ENCODE peak calls at places on chromosomes 5 and 9, in ten cellular contexts. W is mucosa of descending colon; H is K562; Y is HCT116; F is OCI-LY7; L is A549; E is cardiac muscle cell; Z is PC-3; G is astrocyte; K is CD8-positive, alpha-beta memory T cell. J is an unnamed sample.

GRCh38 chr5:74851684-74852353 is 14.4 kb downstream of the FAM169A start:
- DNase-seq in W (no peak), E (no peak), G (peak; percentile 63), H (no peak), Z (peak; percentile 26), K (no peak), Y (no peak), L (peak; percentile 16), F (no peak), J (no peak)

GRCh38 chr9:27564685-27565084 is 8.6 kb downstream of the C9orf72 start:
- DNase-seq in L (no peak), Z (no peak), E (no peak), K (no peak), W (no peak), Y (no peak), F (no peak), G (no peak), H (no peak), J (no peak)

GRCh38 chr5:78320461-78320860 is 26.0 kb upstream of the AP3B1 start:
- DNase-seq in L (peak; percentile 33), K (no peak), G (peak; percentile 22), F (peak; percentile 32), Z (peak; percentile 42), W (no peak), E (peak; percentile 29), Y (peak; percentile 19), H (no peak), J (peak; percentile 85)

GRCh38 chr5:39025456-39025855 is 48.7 kb downstream of the RICTOR start:
- DNase-seq in G (no peak), F (peak; percentile 10), Z (no peak), L (no peak), Y (no peak), H (no peak), K (no peak), W (no peak), E (no peak), J (no peak)

GRCh38 chr5:99317136-99317535 is 388.3 kb upstream of the CHD1 start:
- DNase-seq in G (no peak), L (no peak), H (no peak), E (no peak), Z (peak; percentile 30), Y (no peak), K (no peak), W (no peak), F (no peak), J (peak; percentile 6)

GRCh38 chr5:76542887-76543690 is 80.1 kb downstream of the F2RL2 start:
- DNase-seq in H (no peak), K (peak; percentile 82), L (no peak), Z (no peak), W (no peak), G (no peak), E (no peak), F (no peak), Y (no peak), J (no peak)

GRCh38 chr9:6592791-6593190 is 52.7 kb downstream of the GLDC start:
- DNase-seq in K (no peak), G (no peak), Y (no peak), W (no peak), E (no peak), Z (no peak), L (no peak), H (no peak), F (no peak), J (no peak)

GRCh38 chr5:61047346-61047745 is 102.3 kb downstream of the NDUFAF2 start:
- DNase-seq in F (no peak), H (no peak), G (no peak), Y (no peak), E (no peak), L (no peak), K (no peak), W (no peak), Z (no peak), J (no peak)

GRCh38 chr9:20319641-20320337 is 302.5 kb downstream of the MLLT3 start:
- DNase-seq in H (no peak), Z (peak; percentile 19), G (peak; percentile 94), Y (peak; percentile 8), L (peak; percentile 31), W (no peak), F (no peak), E (peak; percentile 72), K (no peak), J (peak; percentile 100)

GRCh38 chr9:21796768-21797167 is 5.7 kb upstream of the MTAP start:
- DNase-seq in L (peak; percentile 68), G (peak; percentile 65), H (no peak), W (no peak), Y (no peak), E (no peak), K (no peak), F (no peak), Z (peak; percentile 76), J (no peak)

GRCh38 chr5:168372351-168372946 is 81.0 kb downstream of the WWC1 start:
- DNase-seq in L (no peak), Z (no peak), K (no peak), Y (no peak), H (no peak), E (no peak), F (peak; percentile 3), W (no peak), G (no peak), J (no peak)

GRCh38 chr5:66881475-66882161 is 285.4 kb downstream of the MAST4 start:
- DNase-seq in H (no peak), G (peak; percentile 17), L (peak; percentile 81), Y (no peak), Z (peak; percentile 66), W (no peak), E (no peak), F (no peak), K (no peak), J (no peak)

GRCh38 chr9:36772449-36773370 is 200.0 kb downstream of the MELK start:
- DNase-seq in W (no peak), G (peak; percentile 14), L (no peak), Y (no peak), E (peak; percentile 60), F (no peak), Z (peak; percentile 29), K (no peak), H (no peak), J (peak; percentile 16)

GRCh38 chr5:139668924-139669680 is 21.0 kb downstream of the CXXC5 start:
- DNase-seq in Z (no peak), F (peak; percentile 49), E (no peak), K (no peak), L (no peak), W (peak; percentile 51), H (no peak), G (no peak), Y (no peak), J (no peak)
- H3K4me3 ChIP-seq in Z (peak overlapping the region; percentile 63), F (peak overlapping the region; percentile 74), E (no peak overlapping the region), K (peak overlapping the region; percentile 66), L (no peak overlapping the region), W (no peak overlapping the region), H (peak overlapping the region; percentile 39), G (peak overlapping the region; percentile 45), Y (peak overlapping the region; percentile 29), J (no peak overlapping the region)

DNA sequence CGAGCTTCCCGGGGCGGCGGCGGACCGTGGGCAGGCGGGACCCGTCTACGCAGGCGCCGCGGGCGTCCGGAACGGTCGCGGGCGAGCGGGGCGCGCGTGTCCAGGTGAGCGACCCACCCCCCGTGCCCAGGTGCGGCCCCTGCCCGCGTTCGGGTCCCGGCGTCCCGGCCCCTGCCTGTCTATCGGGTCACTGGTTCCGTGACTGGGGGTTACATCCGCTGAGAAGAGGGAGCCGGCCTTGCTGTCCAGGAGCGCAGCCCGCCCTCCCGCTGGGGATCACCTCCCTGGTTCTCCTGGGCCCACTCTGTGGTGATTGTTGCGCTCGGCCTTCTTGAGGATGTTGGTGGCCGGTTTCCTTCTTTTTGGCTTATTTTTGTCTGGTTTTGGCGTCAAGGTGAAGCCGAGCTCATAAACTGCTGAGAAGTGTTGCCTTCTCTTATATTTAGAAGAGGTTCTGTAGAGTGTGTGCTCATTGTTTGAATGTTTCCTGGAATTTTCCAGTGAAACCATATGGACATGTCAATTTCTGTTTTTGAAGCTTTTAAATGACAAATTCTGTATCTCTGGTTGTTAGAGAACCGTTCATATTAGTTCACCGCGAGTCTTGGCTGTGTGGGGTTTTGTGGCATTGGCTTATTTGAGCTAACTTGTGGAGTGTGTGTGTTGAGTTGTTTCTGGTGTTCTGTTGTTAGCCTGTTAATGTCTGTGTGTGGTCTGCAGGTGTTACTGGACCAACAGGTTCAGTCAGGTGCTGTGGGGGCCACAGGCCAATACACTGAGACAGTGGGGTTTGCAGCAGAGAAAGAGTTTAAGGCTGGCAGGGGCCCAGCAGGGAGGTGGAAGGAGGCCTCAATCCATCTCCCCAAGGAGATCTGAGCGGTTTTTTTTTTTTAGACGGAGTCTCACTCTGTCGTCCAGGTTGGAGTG is 621 bp downstream of the CEP72 start:
- DNase-seq in W (peak; percentile 9), H (no peak), K (no peak), G (no peak), Y (peak; percentile 16), F (peak; percentile 35), L (peak; percentile 40), E (peak; percentile 20), Z (peak; percentile 7), J (no peak)
- H3K4me1 ChIP-seq in W (no peaks in the 10 kb centered on the region), H (peaks cover 14% of the 10 kb centered on the region), K (peaks cover 7% of the 10 kb centered on the region), G (peaks cover 6% of the 10 kb centered on the region), Y (peaks cover 16% of the 10 kb centered on the region), F (peaks cover 13% of the 10 kb centered on the region), L (no peaks in the 10 kb centered on the region), E (no peaks in the 10 kb centered on the region), Z (peaks cover 22% of the 10 kb centered on the region), J (peaks cover 4% of the 10 kb centered on the region)

DNA sequence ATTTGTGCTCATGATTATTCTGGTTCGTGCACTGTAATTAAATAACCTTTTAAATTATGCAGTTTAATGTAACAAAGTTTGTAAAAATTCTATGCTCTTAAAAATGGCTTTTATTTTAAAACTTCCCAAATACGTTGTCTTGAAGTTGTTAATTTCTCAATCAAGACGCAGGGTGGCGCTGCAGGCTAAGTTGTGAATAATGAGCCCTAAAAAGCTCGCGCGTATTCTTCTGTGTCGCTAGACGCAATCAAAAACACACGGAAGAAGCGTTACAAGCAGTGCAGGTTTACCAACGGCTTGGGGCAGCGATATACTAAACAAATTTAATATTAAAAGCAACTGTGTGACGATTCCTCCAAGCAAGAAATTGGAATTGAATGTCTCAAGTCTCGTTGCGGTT is at the start of gene PCDHB4:
- DNase-seq in W (no peak), E (no peak), G (no peak), F (no peak), H (no peak), Y (no peak), L (peak; percentile 10), Z (no peak), K (no peak), J (no peak)
- H3K9me3 ChIP-seq in W (peaks cover 54% of the 10 kb centered on the region), E (no peaks in the 10 kb centered on the region), G (peaks cover 6% of the 10 kb centered on the region), F (no peaks in the 10 kb centered on the region), H (no peaks in the 10 kb centered on the region), Y (no peaks in the 10 kb centered on the region), L (peaks cover 19% of the 10 kb centered on the region), Z (no peaks in the 10 kb centered on the region), K (no peaks in the 10 kb centered on the region), J (no peaks in the 10 kb centered on the region)

DNA sequence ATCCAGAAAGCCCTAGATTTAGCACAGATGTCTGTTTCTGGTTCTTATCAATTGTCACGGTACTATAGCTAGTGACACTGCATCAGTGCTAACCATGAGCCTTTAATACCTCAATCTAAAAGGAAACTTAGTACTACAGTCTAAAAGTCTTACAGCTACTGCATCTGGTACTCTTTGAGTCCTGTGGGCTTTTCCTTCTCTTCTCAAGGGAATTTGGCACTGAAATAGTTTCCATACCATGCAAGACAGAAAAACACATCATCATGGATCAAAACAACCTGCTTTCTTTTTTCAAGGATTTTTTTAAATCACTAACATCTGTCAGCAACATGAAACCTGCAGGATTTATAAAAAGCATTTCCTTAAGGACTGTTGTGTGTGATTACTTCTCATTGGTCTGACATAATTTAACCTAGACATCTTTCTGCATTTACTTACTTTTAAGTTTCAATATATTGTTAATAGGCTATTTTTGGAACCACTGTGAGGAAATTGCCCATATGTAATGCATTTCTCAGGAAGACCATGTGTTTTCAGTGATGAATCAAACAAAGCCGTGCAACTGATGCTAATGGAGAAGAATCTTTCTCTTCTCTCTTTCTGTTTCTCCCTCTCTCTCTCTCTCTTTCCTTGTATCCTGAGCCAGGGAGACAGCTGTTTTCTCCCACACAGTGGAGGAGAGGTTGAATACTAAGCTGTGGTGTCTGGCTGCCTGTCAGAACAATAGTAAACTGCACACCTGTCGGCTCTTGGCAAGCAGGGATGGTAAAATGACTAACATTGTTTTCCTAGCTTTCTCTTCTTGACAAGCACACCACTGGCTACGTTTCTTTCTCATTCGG is 273.4 kb downstream of the CSNK1G3 start:
- DNase-seq in W (no peak), L (no peak), G (peak; percentile 87), F (no peak), H (no peak), E (peak; percentile 9), Z (peak; percentile 66), Y (no peak), K (no peak), J (no peak)
- H3K4me3 ChIP-seq in W (no peak overlapping the region), L (no peak overlapping the region), G (peak overlapping the region; percentile 15), F (no peak overlapping the region), H (no peak overlapping the region), E (no peak overlapping the region), Z (no peak overlapping the region), Y (no peak overlapping the region), K (no peak overlapping the region), J (no peak overlapping the region)